ENCODE peak calls at places on chromosome 4, in five cellular contexts. R is IMR-90, E is K562, Y is SK-N-SH, M is GM12878. A is an unnamed sample.

GRCh38 chr4:81454498-81454897 is 17.2 kb downstream of the RASGEF1B start:
- DNase-seq in R (peak; percentile 14), E (peak; percentile 16), Y (no peak), M (no peak), A (no peak)

GRCh38 chr4:115424852-115425251 is 311.4 kb upstream of the NDST4 start:
- DNase-seq in R (no peak), E (no peak), Y (no peak), M (no peak), A (no peak)

GRCh38 chr4:676871-677235 is 2.5 kb downstream of the MYL5 start:
- DNase-seq in R (no peak), E (no peak), Y (no peak), M (no peak), A (no peak)

GRCh38 chr4:170071196-170071595 is 18.6 kb downstream of the AADAT start:
- DNase-seq in R (no peak), E (no peak), Y (no peak), M (no peak), A (no peak)

GRCh38 chr4:182022899-182023298 is 220.3 kb upstream of the TENM3 start:
- DNase-seq in R (peak; percentile 2), E (no peak), Y (no peak), M (no peak), A (no peak)

GRCh38 chr4:174808836-174809235 is 20.2 kb downstream of the GLRA3 start:
- DNase-seq in R (no peak), E (no peak), Y (no peak), M (no peak), A (no peak)

GRCh38 chr4:110196871-110197420 is 1.5 kb downstream of the ELOVL6 start:
- DNase-seq in R (peak; percentile 31), E (peak; percentile 61), Y (peak; percentile 75), M (no peak), A (no peak)

GRCh38 chr4:109368661-109369060 is 65.0 kb upstream of the SEC24B start:
- DNase-seq in R (no peak), E (no peak), Y (no peak), M (no peak), A (no peak)

GRCh38 chr4:52833941-52834525 is 28.1 kb upstream of the RASL11B start:
- DNase-seq in R (peak; percentile 25), E (no peak), Y (no peak), M (no peak), A (no peak)

GRCh38 chr4:81343046-81343445 is 128.0 kb upstream of the PRKG2 start:
- DNase-seq in R (no peak), E (no peak), Y (no peak), M (no peak), A (no peak)

GRCh38 chr4:171813195-171813955 is at the start of gene GALNTL6:
- DNase-seq in R (no peak), E (no peak), Y (peak; percentile 71), M (no peak), A (no peak)

GRCh38 chr4:20127626-20128025 is 124.1 kb upstream of the SLIT2 start:
- DNase-seq in R (peak; percentile 70), E (no peak), Y (no peak), M (no peak), A (no peak)

GRCh38 chr4:38958453-38958852 is 73.8 kb downstream of the TMEM156 start:
- DNase-seq in R (peak; percentile 87), E (no peak), Y (no peak), M (no peak), A (no peak)

GRCh38 chr4:118732591-118733330 is 47.6 kb downstream of the METTL14 start:
- DNase-seq in R (peak; percentile 58), E (no peak), Y (no peak), M (no peak), A (no peak)

GRCh38 chr4:133969202-133969873 is 232.3 kb downstream of the PABPC4L start:
- DNase-seq in R (peak; percentile 20), E (no peak), Y (peak; percentile 2), M (no peak), A (no peak)

GRCh38 chr4:119735136-119735770 is 106.6 kb upstream of the PDE5A start:
- DNase-seq in R (peak; percentile 99), E (no peak), Y (no peak), M (no peak), A (no peak)

GRCh38 chr4:48366611-48367010 is 25.3 kb downstream of the SLAIN2 start:
- DNase-seq in R (no peak), E (no peak), Y (no peak), M (no peak), A (no peak)

GRCh38 chr4:156144961-156145360 is 191.3 kb upstream of the CTSO start:
- DNase-seq in R (no peak), E (no peak), Y (no peak), M (no peak), A (no peak)

GRCh38 chr4:748461-748860 is 42.8 kb downstream of the PCGF3 start:
- DNase-seq in R (no peak), E (no peak), Y (no peak), M (no peak), A (no peak)

GRCh38 chr4:116752027-116752426 is 333.3 kb downstream of the TRAM1L1 start:
- DNase-seq in R (no peak), E (no peak), Y (no peak), M (no peak), A (no peak)

GRCh38 chr4:121243476-121243875 is 79.4 kb upstream of the TNIP3 start:
- DNase-seq in R (peak; percentile 9), E (no peak), Y (no peak), M (no peak), A (no peak)

GRCh38 chr4:128517739-128518510 is 230.3 kb upstream of the PGRMC2 start:
- DNase-seq in R (peak; percentile 98), E (peak; percentile 70), Y (peak; percentile 31), M (peak; percentile 94), A (peak; percentile 68)

GRCh38 chr4:119038465-119038864 is 97.2 kb upstream of the MYOZ2 start:
- DNase-seq in R (peak; percentile 40), E (no peak), Y (no peak), M (no peak), A (no peak)

GRCh38 chr4:103075894-103076776 is at the start of gene SLC9B2:
- DNase-seq in R (peak; percentile 56), E (peak; percentile 59), Y (peak; percentile 80), M (no peak), A (peak; percentile 53)

GRCh38 chr4:8731364-8731763 is 138.8 kb downstream of the CPZ start:
- DNase-seq in R (no peak), E (no peak), Y (no peak), M (no peak), A (no peak)

GRCh38 chr4:123017636-123018390 is 95.4 kb upstream of the NUDT6 start:
- DNase-seq in R (peak; percentile 56), E (no peak), Y (peak; percentile 5), M (no peak), A (no peak)

GRCh38 chr4:76654796-76655195 is 219.8 kb downstream of the SHROOM3 start:
- DNase-seq in R (peak; percentile 36), E (no peak), Y (no peak), M (no peak), A (no peak)

GRCh38 chr4:80909938-80910337 is 120.6 kb upstream of the BMP3 start:
- DNase-seq in R (no peak), E (no peak), Y (no peak), M (no peak), A (no peak)

GRCh38 chr4:106201373-106201772 is 114.6 kb downstream of the TBCK start:
- DNase-seq in R (peak; percentile 12), E (no peak), Y (peak; percentile 28), M (no peak), A (peak; percentile 7)

GRCh38 chr4:24470681-24471622 is 113.4 kb downstream of the DHX15 start:
- DNase-seq in R (peak; percentile 43), E (no peak), Y (peak; percentile 63), M (no peak), A (no peak)

GRCh38 chr4:57048590-57049304 is 61.4 kb downstream of the IGFBP7 start:
- DNase-seq in R (peak; percentile 43), E (no peak), Y (no peak), M (no peak), A (no peak)

GRCh38 chr4:68905598-68906237 is 45.9 kb downstream of the UGT2A3 start:
- DNase-seq in R (no peak), E (no peak), Y (no peak), M (no peak), A (no peak)

DNA sequence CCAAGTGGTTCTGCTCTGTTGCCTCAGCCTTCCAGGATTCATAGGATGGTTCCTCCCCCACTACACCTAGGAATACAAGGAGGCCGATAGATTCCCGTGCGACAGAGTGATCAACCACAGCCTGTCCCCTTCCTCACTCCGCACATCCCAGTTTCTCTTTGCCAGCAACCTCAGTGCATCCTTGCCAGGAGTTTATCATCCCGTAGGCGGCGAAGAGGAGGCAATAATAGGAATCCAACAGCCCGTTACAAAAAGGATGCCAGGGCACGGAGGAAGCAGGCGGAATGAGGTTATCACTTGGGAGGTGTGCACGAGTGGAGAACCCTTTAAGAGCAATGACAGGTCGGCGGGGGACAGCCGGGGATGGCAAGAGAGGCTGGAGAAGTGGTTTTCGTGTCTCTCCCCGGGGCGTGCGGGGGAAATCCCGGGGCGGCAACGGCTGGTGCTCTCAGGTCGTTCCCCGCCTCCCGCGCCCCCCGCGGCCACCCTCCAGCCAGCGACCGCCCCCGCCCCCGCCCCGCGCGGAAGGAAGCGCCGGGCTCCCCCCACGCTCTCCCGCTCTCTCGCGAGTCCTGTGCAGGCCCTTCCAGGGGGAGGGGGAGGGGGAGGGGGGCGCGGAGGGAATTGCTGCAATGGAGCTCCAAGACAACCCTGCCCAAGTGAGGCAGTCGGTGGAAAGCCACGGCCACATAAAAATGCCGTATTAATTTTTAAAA is 1.6 kb downstream of the PPP3CA start:
- DNase-seq in R (peak; percentile 39), E (peak; percentile 56), Y (peak; percentile 83), M (no peak), A (peak; percentile 31)
- TF ChIP-seq RFX5 in R (no peak), E (no peak), Y (no peak), M (no peak), A (no peak)

DNA sequence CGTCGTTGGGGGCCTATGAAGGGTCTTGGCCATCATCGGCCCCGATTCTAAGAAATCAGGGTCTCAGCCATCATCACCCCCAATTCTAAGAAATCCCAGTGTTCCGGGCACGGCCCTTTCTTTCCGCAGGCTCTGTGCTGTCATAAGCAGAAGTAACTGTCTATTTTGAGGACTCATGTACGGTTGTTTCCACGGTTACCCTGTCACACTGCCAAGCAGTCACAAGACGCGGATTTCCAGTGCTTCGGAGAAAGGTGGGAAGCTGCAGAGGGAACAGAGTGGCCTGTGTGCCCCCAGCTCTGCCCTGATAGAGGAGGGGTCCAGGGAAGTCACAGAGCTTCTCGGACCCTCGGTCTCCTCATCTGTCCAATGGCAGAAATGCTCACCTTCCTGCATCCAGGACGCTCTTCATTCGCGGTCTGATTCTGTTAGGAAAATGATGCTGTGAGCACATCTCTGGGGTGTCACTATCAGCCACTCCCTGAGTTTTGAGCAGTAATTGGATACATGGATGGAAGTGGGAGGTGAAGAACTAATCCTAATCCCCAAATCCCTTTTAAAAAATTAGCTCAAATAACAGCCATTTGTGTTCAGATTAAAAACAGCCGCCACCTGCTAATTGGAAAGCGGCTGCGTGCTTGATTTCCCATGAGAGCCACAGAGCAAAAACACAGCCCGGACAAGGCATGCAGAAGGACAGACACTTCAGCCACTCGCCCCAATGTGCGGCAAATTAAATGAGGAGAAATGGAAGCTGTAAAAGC is 73.1 kb downstream of the WFS1 start:
- DNase-seq in R (peak; percentile 27), E (no peak), Y (peak; percentile 50), M (no peak), A (no peak)
- TF ChIP-seq USF2 in R (no peak), E (no peak), Y (no peak), M (no peak), A (no peak)

GRCh38 chr4:186701273-186701672 is 22.4 kb downstream of the FAT1 start:
- DNase-seq in R (peak; percentile 41), E (no peak), Y (no peak), M (no peak), A (peak; percentile 62)
- TF ChIP-seq MXI1 in R (no peak), E (no peak), Y (no peak), M (no peak), A (no peak)

GRCh38 chr4:6111354-6111930 is 88.9 kb downstream of the JAKMIP1 start:
- DNase-seq in R (no peak), E (no peak), Y (peak; percentile 70), M (no peak), A (no peak)
- TF ChIP-seq RFX5 in R (no peak), E (no peak), Y (no peak), M (no peak), A (no peak)

A was measured in HepG2.